ENCODE peak calls at places on chromosome 5, in ten cellular contexts. Z is colonic mucosa, W is psoas muscle, M is PC-3, P is heart right ventricle, C is aorta, B is HCT116, L is SJCRH30, S is fibroblast of lung, V is left ventricle myocardium inferior. Y is an unnamed sample.

GRCh38 chr5:150659360-150660107 is 1.5 kb upstream of the MYOZ3 start:
- DNase-seq in Z (no peak), W (peak; percentile 65), M (no peak), P (no peak), C (peak; percentile 49), B (no peak), L (no peak), S (no peak), V (no peak), Y (no peak)

GRCh38 chr5:83426855-83427254 is 44.7 kb upstream of the VCAN start:
- DNase-seq in Z (no peak), W (no peak), M (no peak), P (no peak), C (no peak), B (no peak), L (no peak), S (no peak), V (no peak), Y (no peak)

GRCh38 chr5:103938151-103938671 is 375.6 kb upstream of the NUDT12 start:
- DNase-seq in Z (no peak), W (no peak), M (no peak), P (no peak), C (no peak), B (no peak), L (peak; percentile 95), S (peak; percentile 8), V (no peak), Y (no peak)

GRCh38 chr5:151082976-151083651 is 2.3 kb upstream of the TNIP1 start:
- DNase-seq in Z (peak; percentile 81), W (peak; percentile 74), M (peak; percentile 90), P (no peak), C (no peak), B (no peak), L (peak; percentile 96), S (no peak), V (no peak), Y (no peak)

GRCh38 chr5:129904667-129905466 is 602 bp downstream of the CHSY3 start:
- DNase-seq in Z (no peak), W (peak; percentile 61), M (no peak), P (peak; percentile 19), C (peak; percentile 64), B (no peak), L (peak; percentile 35), S (no peak), V (peak; percentile 19), Y (no peak)

GRCh38 chr5:60929024-60929423 is 15.8 kb downstream of the ERCC8 start:
- DNase-seq in Z (no peak), W (no peak), M (no peak), P (no peak), C (no peak), B (no peak), L (no peak), S (peak; percentile 42), V (no peak), Y (no peak)

GRCh38 chr5:17127743-17128231 is 89.6 kb upstream of the BASP1 start:
- DNase-seq in Z (no peak), W (no peak), M (peak; percentile 99), P (no peak), C (no peak), B (no peak), L (no peak), S (peak; percentile 88), V (no peak), Y (no peak)

GRCh38 chr5:59042201-59042600 is 459.3 kb downstream of the RAB3C start:
- DNase-seq in Z (no peak), W (no peak), M (peak; percentile 70), P (no peak), C (no peak), B (no peak), L (peak; percentile 26), S (peak; percentile 65), V (no peak), Y (no peak)

GRCh38 chr5:6395621-6396020 is 17.3 kb upstream of the MED10 start:
- DNase-seq in Z (no peak), W (no peak), M (no peak), P (no peak), C (no peak), B (no peak), L (no peak), S (no peak), V (no peak), Y (no peak)

GRCh38 chr5:160467555-160468418 is 46.1 kb downstream of the PTTG1 start:
- DNase-seq in Z (peak; percentile 89), W (peak; percentile 74), M (peak; percentile 81), P (peak; percentile 72), C (peak; percentile 89), B (no peak), L (peak; percentile 63), S (peak; percentile 72), V (peak; percentile 71), Y (peak; percentile 44)

GRCh38 chr5:172437445-172438303 is 16.7 kb downstream of the SH3PXD2B start:
- DNase-seq in Z (peak; percentile 45), W (peak; percentile 79), M (peak; percentile 43), P (peak; percentile 79), C (peak; percentile 89), B (peak; percentile 8), L (peak; percentile 96), S (peak; percentile 89), V (peak; percentile 63), Y (no peak)

GRCh38 chr5:174317261-174317894 is 271.9 kb downstream of the NSG2 start:
- DNase-seq in Z (no peak), W (peak; percentile 61), M (peak; percentile 80), P (peak; percentile 30), C (no peak), B (no peak), L (peak; percentile 73), S (peak; percentile 56), V (no peak), Y (no peak)

GRCh38 chr5:141421489-141421855 is 621 bp downstream of the PCDHGA11 start:
- DNase-seq in Z (no peak), W (no peak), M (no peak), P (no peak), C (no peak), B (no peak), L (no peak), S (peak; percentile 34), V (no peak), Y (no peak)

GRCh38 chr5:92513067-92513466 is 1068.0 kb downstream of the NR2F1-AS1 start:
- DNase-seq in Z (no peak), W (no peak), M (peak; percentile 45), P (no peak), C (no peak), B (peak; percentile 13), L (no peak), S (no peak), V (no peak), Y (no peak)
- H3K4me3 ChIP-seq in Z (no peak overlapping the region), W (no peak overlapping the region), M (no peak overlapping the region), P (no peak overlapping the region), C (no peak overlapping the region), B (no peak overlapping the region), L (no peak overlapping the region), S (no peak overlapping the region), V (no peak overlapping the region), Y (no peak overlapping the region)

GRCh38 chr5:147551677-147552076 is 41.8 kb upstream of the DPYSL3 start:
- DNase-seq in Z (no peak), W (no peak), M (no peak), P (no peak), C (no peak), B (no peak), L (no peak), S (no peak), V (no peak), Y (no peak)

GRCh38 chr5:147552897-147553296 is 43.0 kb upstream of the DPYSL3 start:
- DNase-seq in Z (no peak), W (no peak), M (no peak), P (no peak), C (no peak), B (no peak), L (no peak), S (no peak), V (no peak), Y (no peak)

GRCh38 chr5:147544556-147544955 is 34.7 kb upstream of the DPYSL3 start:
- DNase-seq in Z (no peak), W (no peak), M (no peak), P (no peak), C (no peak), B (no peak), L (no peak), S (no peak), V (no peak), Y (no peak)

DNA sequence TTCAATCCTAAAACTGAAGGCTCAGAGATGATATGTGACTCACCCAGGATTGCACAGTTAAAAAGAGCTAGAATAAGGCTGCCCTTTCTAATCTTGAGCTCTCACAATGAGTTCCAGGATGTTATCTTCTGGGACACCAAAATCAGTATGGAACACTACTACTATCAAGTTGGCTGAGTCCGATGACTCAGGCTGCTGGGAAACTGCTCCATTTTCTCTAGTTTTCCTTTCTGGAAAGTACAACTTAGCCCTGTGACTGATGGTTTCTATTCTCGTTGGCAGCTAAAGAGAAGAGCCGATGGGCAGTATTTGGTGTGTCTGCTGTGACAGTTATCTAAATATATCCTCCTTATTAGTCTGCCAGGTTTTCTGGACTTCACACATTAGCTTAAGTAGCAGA is 37.9 kb upstream of the DPYSL3 start:
- DNase-seq in Z (no peak), W (no peak), M (no peak), P (no peak), C (peak; percentile 53), B (no peak), L (no peak), S (no peak), V (no peak), Y (no peak)
- H3K27ac ChIP-seq in Z (no peak overlapping the region), W (no peak overlapping the region), M (no peak overlapping the region), P (peak overlapping the region; percentile 50), C (no peak overlapping the region), B (no peak overlapping the region), L (no peak overlapping the region), S (no peak overlapping the region), V (peak overlapping the region; percentile 46), Y (no peak overlapping the region)

GRCh38 chr5:32014345-32014744 is 159.8 kb downstream of the GOLPH3 start:
- DNase-seq in Z (no peak), W (no peak), M (no peak), P (no peak), C (no peak), B (no peak), L (no peak), S (no peak), V (no peak), Y (no peak)
- H3K4me1 ChIP-seq in Z (no peaks in the 10 kb centered on the region), W (peaks cover 12% of the 10 kb centered on the region), M (peaks cover 4% of the 10 kb centered on the region), P (peaks cover 22% of the 10 kb centered on the region), C (no peaks in the 10 kb centered on the region), B (no peaks in the 10 kb centered on the region), L (no peaks in the 10 kb centered on the region), S (peaks cover 7% of the 10 kb centered on the region), V (peaks cover 38% of the 10 kb centered on the region), Y (peaks cover 42% of the 10 kb centered on the region)

DNA sequence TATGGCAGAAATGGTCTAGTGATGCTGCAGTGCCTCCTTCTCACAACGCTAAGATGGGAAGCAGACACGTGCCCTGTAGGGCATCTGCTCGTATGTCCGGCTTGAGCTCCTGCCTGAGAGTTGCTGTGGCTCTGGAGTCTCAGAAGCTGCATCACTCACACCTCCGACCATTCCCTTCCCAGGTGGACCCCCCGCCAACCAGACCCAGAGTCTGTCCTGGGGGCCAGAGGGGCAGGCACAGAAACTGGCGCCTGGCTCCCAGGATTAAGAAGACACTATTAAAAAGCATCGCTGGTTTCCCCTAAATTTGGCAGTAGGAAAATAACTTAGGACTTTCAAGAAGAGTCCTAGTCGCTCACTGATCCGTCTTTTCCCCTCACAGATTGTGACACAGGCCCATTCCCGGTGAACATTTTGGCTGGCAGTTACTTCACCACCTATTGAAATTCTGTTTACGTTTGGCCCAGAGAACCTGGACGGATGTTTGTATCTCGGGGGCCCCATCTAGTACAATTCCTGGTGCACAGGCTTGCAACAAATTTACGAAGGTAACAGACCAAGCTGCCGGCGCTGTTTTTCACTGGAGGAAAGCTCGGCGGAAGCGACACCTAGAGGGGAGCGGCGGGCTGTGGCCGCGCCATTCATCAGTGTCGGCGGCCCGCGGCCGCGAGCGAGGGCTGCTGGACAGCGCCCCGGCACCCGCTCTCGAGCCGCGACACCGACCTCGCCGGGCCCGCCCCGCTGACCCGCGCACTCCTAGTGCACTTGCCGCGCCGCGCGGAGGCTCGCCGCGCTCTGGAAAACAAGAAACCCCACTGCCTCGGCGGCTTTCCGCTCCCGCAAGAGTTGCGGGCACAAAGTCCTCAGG is 1.6 kb downstream of the FSTL4 start:
- DNase-seq in Z (peak; percentile 48), W (peak; percentile 75), M (peak; percentile 72), P (peak; percentile 64), C (no peak), B (no peak), L (peak; percentile 24), S (peak; percentile 4), V (peak; percentile 64), Y (peak; percentile 20)
- H3K4me3 ChIP-seq in Z (peak overlapping the region; percentile 41), W (peak overlapping the region; percentile 52), M (peak overlapping the region; percentile 73), P (peak overlapping the region; percentile 41), C (no peak overlapping the region), B (no peak overlapping the region), L (no peak overlapping the region), S (no peak overlapping the region), V (peak overlapping the region; percentile 61), Y (no peak overlapping the region)

Y was measured in tibial nerve.